ENCODE peak calls at places on chromosomes 4 and X, in nine cellular contexts. L, J, V, G, N, P, X, S and W are unnamed samples.

GRCh38 chr4:103484521-103484920 is 235.3 kb downstream of the TACR3 start:
- DNase-seq in L (no peak), V (no peak), J (no peak), P (no peak), N (no peak), G (no peak), X (no peak), S (no peak), W (no peak)

GRCh38 chr4:627347-627746 is 2.0 kb downstream of the PDE6B start:
- DNase-seq in N (no peak), V (no peak), J (no peak), G (no peak), P (no peak), X (no peak), L (no peak), S (no peak), W (no peak)

GRCh38 chr4:39047691-39048090 is 14.3 kb upstream of the KLHL5 start:
- DNase-seq in J (no peak), G (no peak), X (no peak), P (no peak), N (peak; percentile 27), V (peak; percentile 26), S (no peak), L (no peak), W (no peak)

GRCh38 chr4:52935317-52935716 is 73.2 kb downstream of the RASL11B start:
- DNase-seq in V (no peak), S (no peak), L (no peak), J (no peak), G (no peak), X (no peak), P (no peak), N (no peak), W (no peak)

GRCh38 chr4:1384675-1385372 is 21.4 kb downstream of the NKX1-1 start:
- DNase-seq in P (no peak), L (no peak), V (no peak), S (no peak), X (peak; percentile 16), J (no peak), G (no peak), N (no peak), W (no peak)

GRCh38 chrX:142249721-142250120 is 44.6 kb upstream of the MAGEC2 start:
- DNase-seq in S (no peak), L (no peak), J (no peak), G (no peak), X (no peak), N (no peak), P (no peak), V (no peak), W (no peak)

GRCh38 chrX:20237864-20238263 is 28.8 kb downstream of the RPS6KA3 start:
- DNase-seq in J (no peak), L (no peak), P (no peak), G (no peak), V (peak; percentile 22), X (no peak), N (no peak), S (no peak), W (no peak)

GRCh38 chr4:8359193-8359592 is 81.3 kb downstream of the ACOX3 start:
- DNase-seq in P (no peak), N (no peak), J (no peak), L (no peak), X (no peak), S (no peak), V (no peak), G (no peak), W (no peak)

GRCh38 chrX:45912316-45912715 is 632.9 kb downstream of the ZNF674 start:
- DNase-seq in X (no peak), L (no peak), S (no peak), V (peak; percentile 25), N (no peak), J (no peak), G (no peak), P (no peak), W (no peak)

GRCh38 chr4:40546506-40546905 is 83.2 kb downstream of the RBM47 start:
- DNase-seq in J (no peak), P (no peak), X (peak; percentile 47), G (no peak), N (no peak), S (no peak), V (no peak), L (no peak), W (peak; percentile 67)

GRCh38 chr4:146245899-146246298 is 31.6 kb downstream of the REELD1 start:
- DNase-seq in J (peak; percentile 26), S (no peak), N (no peak), P (no peak), X (no peak), G (no peak), V (no peak), L (no peak), W (no peak)

GRCh38 chr4:83219344-83219990 is 65.1 kb downstream of the COQ2 start:
- DNase-seq in G (peak; percentile 7), X (no peak), V (no peak), P (no peak), L (peak; percentile 88), N (no peak), J (peak; percentile 70), S (peak; percentile 72), W (no peak)

GRCh38 chrX:30577362-30577961 is at the start of gene TASL:
- DNase-seq in G (peak; percentile 30), X (no peak), S (no peak), L (no peak), J (no peak), P (no peak), N (no peak), V (no peak), W (no peak)

GRCh38 chr4:169315530-169316306 is 45.0 kb upstream of the SH3RF1 start:
- DNase-seq in S (peak; percentile 66), N (peak; percentile 54), X (no peak), P (no peak), J (peak; percentile 27), G (no peak), V (peak; percentile 15), L (no peak), W (no peak)

GRCh38 chr4:2472187-2472586 is 3.3 kb downstream of the RNF4 start:
- DNase-seq in G (no peak), S (no peak), J (no peak), L (no peak), N (no peak), X (no peak), V (no peak), P (no peak), W (no peak)

GRCh38 chrX:138128025-138128671 is 562.2 kb downstream of the ZIC3 start:
- DNase-seq in V (peak; percentile 75), G (no peak), J (peak; percentile 29), X (no peak), N (peak; percentile 20), P (peak; percentile 9), L (peak; percentile 52), S (peak; percentile 0), W (peak; percentile 39)

GRCh38 chr4:176587920-176588319 is 204.8 kb downstream of the VEGFC start:
- DNase-seq in L (no peak), N (peak; percentile 56), J (peak; percentile 61), G (no peak), V (no peak), P (no peak), S (no peak), X (no peak), W (no peak)

GRCh38 chr4:13322681-13323101 is 161.4 kb downstream of the RAB28 start:
- DNase-seq in S (no peak), X (no peak), G (no peak), N (peak; percentile 89), V (no peak), P (no peak), L (no peak), J (peak; percentile 75), W (no peak)

GRCh38 chr4:109730294-109731051 is 603 bp upstream of the PLA2G12A start:
- DNase-seq in P (no peak), V (peak; percentile 52), J (peak; percentile 77), N (peak; percentile 44), G (no peak), X (peak; percentile 56), S (peak; percentile 21), L (peak; percentile 33), W (peak; percentile 76)

GRCh38 chrX:108453841-108454240 is 14.2 kb downstream of the COL4A5 start:
- DNase-seq in N (no peak), G (no peak), S (no peak), P (no peak), X (no peak), J (no peak), L (no peak), V (no peak), W (no peak)

GRCh38 chr4:48403779-48404178 is 62.5 kb downstream of the SLAIN2 start:
- DNase-seq in P (no peak), L (no peak), V (no peak), J (no peak), S (no peak), X (no peak), G (no peak), N (no peak), W (no peak)

GRCh38 chrX:153457827-153458466 is 12.1 kb upstream of the TREX2 start:
- DNase-seq in P (no peak), V (no peak), X (no peak), G (no peak), S (no peak), L (no peak), J (no peak), N (no peak), W (no peak)

GRCh38 chrX:119503484-119503861 is 35.2 kb downstream of the SLC25A5 start:
- DNase-seq in X (peak; percentile 65), N (peak; percentile 80), G (no peak), S (no peak), P (no peak), J (peak; percentile 87), L (peak; percentile 1), V (peak; percentile 93), W (peak; percentile 89)

GRCh38 chrX:17692709-17693346 is 44.5 kb upstream of the SCML1 start:
- DNase-seq in G (no peak), X (no peak), N (peak; percentile 24), S (peak; percentile 75), L (no peak), J (peak; percentile 28), V (peak; percentile 63), P (no peak), W (no peak)

GRCh38 chr4:66887061-66887460 is 658.2 kb downstream of the CENPC start:
- DNase-seq in J (no peak), L (no peak), G (no peak), X (no peak), P (no peak), S (no peak), V (no peak), N (no peak), W (no peak)

GRCh38 chr4:59956366-59956765 is 1243.8 kb upstream of the ADGRL3 start:
- DNase-seq in P (no peak), J (no peak), X (no peak), N (no peak), L (no peak), S (no peak), V (no peak), G (no peak), W (no peak)

GRCh38 chrX:18666614-18667013 is 5.3 kb downstream of the RS1 start:
- DNase-seq in G (no peak), N (no peak), J (no peak), X (no peak), S (no peak), V (no peak), L (no peak), P (no peak), W (no peak)